ENCODE peak calls at places on chromosomes 5 and 9, in eight cellular contexts. K, H, X, L, Z, J, C and B are unnamed samples.

GRCh38 chr5:160432188-160432587 is 10.5 kb downstream of the PTTG1 start:
- DNase-seq in K (no peak), H (no peak), X (no peak), L (no peak), Z (no peak), J (no peak), C (no peak), B (no peak)

GRCh38 chr9:87181670-87182069 is 234.4 kb upstream of the GAS1 start:
- DNase-seq in K (no peak), H (no peak), X (no peak), L (no peak), Z (no peak), J (no peak), C (no peak), B (no peak)

GRCh38 chr9:98192503-98193335 is at the start of gene CORO2A:
- DNase-seq in K (peak; percentile 83), H (peak; percentile 74), X (peak; percentile 72), L (peak; percentile 62), Z (peak; percentile 71), J (peak; percentile 5), C (peak; percentile 91), B (no peak)

GRCh38 chr9:88993871-88994819 is 2.9 kb downstream of the S1PR3 start:
- DNase-seq in K (no peak), H (no peak), X (no peak), L (no peak), Z (no peak), J (no peak), C (peak; percentile 67), B (no peak)

GRCh38 chr5:98772415-98773213 is 849 bp upstream of the RGMB start:
- DNase-seq in K (peak; percentile 91), H (peak; percentile 79), X (peak; percentile 44), L (peak; percentile 80), Z (peak; percentile 86), J (no peak), C (peak; percentile 91), B (peak; percentile 79)

GRCh38 chr5:52672459-52672858 is 115.3 kb upstream of the ITGA1 start:
- DNase-seq in K (no peak), H (no peak), X (no peak), L (no peak), Z (no peak), J (no peak), C (no peak), B (no peak)

GRCh38 chr9:134049772-134050588 is 17.8 kb downstream of the BRD3 start:
- DNase-seq in K (no peak), H (peak; percentile 30), X (no peak), L (no peak), Z (no peak), J (no peak), C (peak; percentile 47), B (no peak)

GRCh38 chr5:60036539-60036938 is 143.0 kb upstream of the PDE4D start:
- DNase-seq in K (peak; percentile 62), H (no peak), X (no peak), L (no peak), Z (peak; percentile 12), J (no peak), C (no peak), B (no peak)

GRCh38 chr9:21788752-21789151 is 13.7 kb upstream of the MTAP start:
- DNase-seq in K (no peak), H (no peak), X (no peak), L (no peak), Z (no peak), J (no peak), C (no peak), B (no peak)

GRCh38 chr5:79547429-79547822 is 33.5 kb upstream of the HOMER1 start:
- DNase-seq in K (no peak), H (no peak), X (no peak), L (no peak), Z (no peak), J (no peak), C (no peak), B (peak; percentile 82)